ENCODE peak calls at places on chromosomes 12 and 14, in ten cellular contexts. One of them, this sample, is unnamed.

GRCh38 chr14:106844608-106845285 is 1318.4 kb downstream of the TMEM121 start:
- DNase-seq in astrocyte: no peak
- DNase-seq in esophagus muscularis mucosa: no peak
- DNase-seq in HCT116: no peak
- DNase-seq in tibial artery: peak; percentile 53
- DNase-seq in substantia nigra: no peak
- DNase-seq in GM23338: no peak
- DNase-seq in brain microvascular endothelial cell: no peak
- DNase-seq in RWPE2: no peak
- DNase-seq in neuronal stem cell: no peak
- DNase-seq in this sample: no peak

GRCh38 chr12:40017488-40017887 is 88.4 kb downstream of the SLC2A13 start:
- DNase-seq in astrocyte: no peak
- DNase-seq in esophagus muscularis mucosa: no peak
- DNase-seq in HCT116: no peak
- DNase-seq in tibial artery: no peak
- DNase-seq in substantia nigra: no peak
- DNase-seq in GM23338: no peak
- DNase-seq in brain microvascular endothelial cell: no peak
- DNase-seq in RWPE2: no peak
- DNase-seq in neuronal stem cell: no peak
- DNase-seq in this sample: no peak

GRCh38 chr12:45355750-45356149 is 139.9 kb downstream of the ANO6 start:
- DNase-seq in astrocyte: peak; percentile 45
- DNase-seq in esophagus muscularis mucosa: no peak
- DNase-seq in HCT116: no peak
- DNase-seq in tibial artery: no peak
- DNase-seq in substantia nigra: no peak
- DNase-seq in GM23338: no peak
- DNase-seq in brain microvascular endothelial cell: no peak
- DNase-seq in RWPE2: no peak
- DNase-seq in neuronal stem cell: no peak
- DNase-seq in this sample: no peak

GRCh38 chr12:129911437-129912049 is 7.7 kb upstream of the TMEM132D start:
- DNase-seq in astrocyte: peak; percentile 23
- DNase-seq in esophagus muscularis mucosa: no peak
- DNase-seq in HCT116: no peak
- DNase-seq in tibial artery: no peak
- DNase-seq in substantia nigra: peak; percentile 56
- DNase-seq in GM23338: peak; percentile 69
- DNase-seq in brain microvascular endothelial cell: peak; percentile 49
- DNase-seq in RWPE2: no peak
- DNase-seq in neuronal stem cell: peak; percentile 43
- DNase-seq in this sample: no peak

GRCh38 chr14:42872775-42873174 is 1266.1 kb downstream of the LRFN5 start:
- DNase-seq in astrocyte: no peak
- DNase-seq in esophagus muscularis mucosa: no peak
- DNase-seq in HCT116: no peak
- DNase-seq in tibial artery: no peak
- DNase-seq in substantia nigra: no peak
- DNase-seq in GM23338: no peak
- DNase-seq in brain microvascular endothelial cell: no peak
- DNase-seq in RWPE2: no peak
- DNase-seq in neuronal stem cell: no peak
- DNase-seq in this sample: no peak

GRCh38 chr12:77995436-77996167 is 164.9 kb downstream of the NAV3 start:
- DNase-seq in astrocyte: peak; percentile 95
- DNase-seq in esophagus muscularis mucosa: no peak
- DNase-seq in HCT116: peak; percentile 60
- DNase-seq in tibial artery: no peak
- DNase-seq in substantia nigra: no peak
- DNase-seq in GM23338: no peak
- DNase-seq in brain microvascular endothelial cell: peak; percentile 76
- DNase-seq in RWPE2: no peak
- DNase-seq in neuronal stem cell: no peak
- DNase-seq in this sample: no peak

GRCh38 chr14:61396694-61397093 is 75.3 kb downstream of the PRKCH start:
- DNase-seq in astrocyte: no peak
- DNase-seq in esophagus muscularis mucosa: no peak
- DNase-seq in HCT116: no peak
- DNase-seq in tibial artery: no peak
- DNase-seq in substantia nigra: no peak
- DNase-seq in GM23338: no peak
- DNase-seq in brain microvascular endothelial cell: no peak
- DNase-seq in RWPE2: no peak
- DNase-seq in neuronal stem cell: no peak
- DNase-seq in this sample: no peak

GRCh38 chr14:72094844-72095582 is 162.8 kb downstream of the RGS6 start:
- DNase-seq in astrocyte: no peak
- DNase-seq in esophagus muscularis mucosa: no peak
- DNase-seq in HCT116: no peak
- DNase-seq in tibial artery: no peak
- DNase-seq in substantia nigra: no peak
- DNase-seq in GM23338: no peak
- DNase-seq in brain microvascular endothelial cell: no peak
- DNase-seq in RWPE2: no peak
- DNase-seq in neuronal stem cell: no peak
- DNase-seq in this sample: no peak

GRCh38 chr14:77516111-77516510 is 17.5 kb upstream of the ISM2 start:
- DNase-seq in astrocyte: peak; percentile 37
- DNase-seq in esophagus muscularis mucosa: no peak
- DNase-seq in HCT116: no peak
- DNase-seq in tibial artery: no peak
- DNase-seq in substantia nigra: no peak
- DNase-seq in GM23338: no peak
- DNase-seq in brain microvascular endothelial cell: no peak
- DNase-seq in RWPE2: no peak
- DNase-seq in neuronal stem cell: no peak
- DNase-seq in this sample: no peak

GRCh38 chr12:59040043-59040442 is 119.7 kb upstream of the LRIG3 start:
- DNase-seq in astrocyte: peak; percentile 10
- DNase-seq in esophagus muscularis mucosa: no peak
- DNase-seq in HCT116: no peak
- DNase-seq in tibial artery: no peak
- DNase-seq in substantia nigra: no peak
- DNase-seq in GM23338: no peak
- DNase-seq in brain microvascular endothelial cell: no peak
- DNase-seq in RWPE2: no peak
- DNase-seq in neuronal stem cell: no peak
- DNase-seq in this sample: no peak

DNA sequence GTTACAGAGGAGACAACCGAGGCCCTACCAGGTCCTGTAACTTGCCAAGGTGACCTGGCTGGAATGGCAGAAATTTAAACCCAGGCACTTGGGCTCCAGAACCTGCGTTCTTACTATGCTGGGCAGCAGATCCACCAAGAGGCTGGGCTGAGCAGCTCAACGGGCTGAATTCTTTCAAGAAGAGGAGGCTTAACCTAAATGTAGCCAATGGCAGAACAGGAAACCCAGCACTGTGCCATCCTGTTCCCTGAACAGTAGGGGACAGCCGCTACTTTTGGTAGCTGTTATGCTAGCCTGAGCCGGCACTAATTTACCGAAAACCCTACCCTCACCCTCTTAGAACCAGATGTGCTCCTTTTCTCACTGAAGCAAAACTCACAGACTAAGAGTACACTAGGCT is 86.1 kb downstream of the ACTN1 start:
- DNase-seq in astrocyte: no peak
- DNase-seq in esophagus muscularis mucosa: no peak
- DNase-seq in HCT116: no peak
- DNase-seq in tibial artery: no peak
- DNase-seq in substantia nigra: no peak
- DNase-seq in GM23338: no peak
- DNase-seq in brain microvascular endothelial cell: no peak
- DNase-seq in RWPE2: no peak
- DNase-seq in neuronal stem cell: no peak
- DNase-seq in this sample: no peak
- H3K27ac ChIP-seq in astrocyte: peak overlapping the region; percentile 62
- H3K27ac ChIP-seq in esophagus muscularis mucosa: peak overlapping the region; percentile 97
- H3K27ac ChIP-seq in HCT116: no peak overlapping the region
- H3K27ac ChIP-seq in tibial artery: peak overlapping the region; percentile 80
- H3K27ac ChIP-seq in substantia nigra: no peak overlapping the region
- H3K27ac ChIP-seq in GM23338: no peak overlapping the region
- H3K27ac ChIP-seq in brain microvascular endothelial cell: peak overlapping the region; percentile 64
- H3K27ac ChIP-seq in RWPE2: peak overlapping the region; percentile 3
- H3K27ac ChIP-seq in neuronal stem cell: no peak overlapping the region
- H3K27ac ChIP-seq in this sample: no peak overlapping the region

GRCh38 chr12:22656376-22656775 is 31.4 kb downstream of the ETNK1 start:
- DNase-seq in astrocyte: no peak
- DNase-seq in esophagus muscularis mucosa: no peak
- DNase-seq in HCT116: no peak
- DNase-seq in tibial artery: no peak
- DNase-seq in substantia nigra: no peak
- DNase-seq in GM23338: no peak
- DNase-seq in brain microvascular endothelial cell: no peak
- DNase-seq in RWPE2: no peak
- DNase-seq in neuronal stem cell: no peak
- DNase-seq in this sample: no peak

GRCh38 chr12:22656835-22657234 is 31.9 kb downstream of the ETNK1 start:
- DNase-seq in astrocyte: no peak
- DNase-seq in esophagus muscularis mucosa: no peak
- DNase-seq in HCT116: no peak
- DNase-seq in tibial artery: no peak
- DNase-seq in substantia nigra: no peak
- DNase-seq in GM23338: no peak
- DNase-seq in brain microvascular endothelial cell: no peak
- DNase-seq in RWPE2: no peak
- DNase-seq in neuronal stem cell: no peak
- DNase-seq in this sample: no peak

GRCh38 chr12:22657538-22657937 is 32.6 kb downstream of the ETNK1 start:
- DNase-seq in astrocyte: peak; percentile 12
- DNase-seq in esophagus muscularis mucosa: no peak
- DNase-seq in HCT116: no peak
- DNase-seq in tibial artery: no peak
- DNase-seq in substantia nigra: no peak
- DNase-seq in GM23338: no peak
- DNase-seq in brain microvascular endothelial cell: peak; percentile 16
- DNase-seq in RWPE2: no peak
- DNase-seq in neuronal stem cell: no peak
- DNase-seq in this sample: no peak

GRCh38 chr12:22653075-22653474 is 28.1 kb downstream of the ETNK1 start:
- DNase-seq in astrocyte: no peak
- DNase-seq in esophagus muscularis mucosa: no peak
- DNase-seq in HCT116: no peak
- DNase-seq in tibial artery: no peak
- DNase-seq in substantia nigra: no peak
- DNase-seq in GM23338: no peak
- DNase-seq in brain microvascular endothelial cell: no peak
- DNase-seq in RWPE2: no peak
- DNase-seq in neuronal stem cell: no peak
- DNase-seq in this sample: no peak

GRCh38 chr12:22653790-22654189 is 28.8 kb downstream of the ETNK1 start:
- DNase-seq in astrocyte: no peak
- DNase-seq in esophagus muscularis mucosa: no peak
- DNase-seq in HCT116: no peak
- DNase-seq in tibial artery: no peak
- DNase-seq in substantia nigra: no peak
- DNase-seq in GM23338: no peak
- DNase-seq in brain microvascular endothelial cell: no peak
- DNase-seq in RWPE2: no peak
- DNase-seq in neuronal stem cell: no peak
- DNase-seq in this sample: no peak
- H3K27ac ChIP-seq in astrocyte: no peak overlapping the region
- H3K27ac ChIP-seq in esophagus muscularis mucosa: no peak overlapping the region
- H3K27ac ChIP-seq in HCT116: no peak overlapping the region
- H3K27ac ChIP-seq in tibial artery: no peak overlapping the region
- H3K27ac ChIP-seq in substantia nigra: no peak overlapping the region
- H3K27ac ChIP-seq in GM23338: no peak overlapping the region
- H3K27ac ChIP-seq in brain microvascular endothelial cell: no peak overlapping the region
- H3K27ac ChIP-seq in RWPE2: no peak overlapping the region
- H3K27ac ChIP-seq in neuronal stem cell: no peak overlapping the region
- H3K27ac ChIP-seq in this sample: no peak overlapping the region

DNA sequence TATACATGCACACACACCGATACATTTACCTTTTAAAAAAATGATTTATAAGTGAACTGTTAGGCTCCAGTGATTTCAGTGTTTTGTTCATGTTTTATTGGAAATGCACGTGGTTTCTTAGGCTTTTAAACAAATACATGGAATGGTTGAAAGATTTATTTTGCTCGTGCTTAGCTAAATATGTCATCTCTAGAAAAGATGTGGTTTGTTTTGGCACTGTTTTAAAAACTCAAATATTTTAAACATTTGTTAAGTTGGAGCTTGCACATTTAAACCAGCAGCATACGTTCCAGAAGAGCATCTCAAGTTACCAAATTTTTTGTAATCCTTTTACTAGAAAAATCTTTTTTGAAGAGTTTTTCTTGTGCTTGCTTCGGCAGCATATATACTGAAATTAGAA is 44.5 kb downstream of the FOXA1 start:
- DNase-seq in astrocyte: peak; percentile 79
- DNase-seq in esophagus muscularis mucosa: no peak
- DNase-seq in HCT116: no peak
- DNase-seq in tibial artery: no peak
- DNase-seq in substantia nigra: no peak
- DNase-seq in GM23338: no peak
- DNase-seq in brain microvascular endothelial cell: no peak
- DNase-seq in RWPE2: no peak
- DNase-seq in neuronal stem cell: no peak
- DNase-seq in this sample: no peak
- H3K27ac ChIP-seq in astrocyte: no peak overlapping the region
- H3K27ac ChIP-seq in esophagus muscularis mucosa: no peak overlapping the region
- H3K27ac ChIP-seq in HCT116: no peak overlapping the region
- H3K27ac ChIP-seq in tibial artery: no peak overlapping the region
- H3K27ac ChIP-seq in substantia nigra: no peak overlapping the region
- H3K27ac ChIP-seq in GM23338: no peak overlapping the region
- H3K27ac ChIP-seq in brain microvascular endothelial cell: no peak overlapping the region
- H3K27ac ChIP-seq in RWPE2: no peak overlapping the region
- H3K27ac ChIP-seq in neuronal stem cell: no peak overlapping the region
- H3K27ac ChIP-seq in this sample: no peak overlapping the region

GRCh38 chr12:48882972-48883304 is 17.3 kb upstream of the RND1 start:
- DNase-seq in astrocyte: no peak
- DNase-seq in esophagus muscularis mucosa: no peak
- DNase-seq in HCT116: no peak
- DNase-seq in tibial artery: no peak
- DNase-seq in substantia nigra: no peak
- DNase-seq in GM23338: no peak
- DNase-seq in brain microvascular endothelial cell: no peak
- DNase-seq in RWPE2: no peak
- DNase-seq in neuronal stem cell: no peak
- DNase-seq in this sample: no peak

GRCh38 chr12:48881652-48882324 is 16.1 kb upstream of the RND1 start:
- DNase-seq in astrocyte: no peak
- DNase-seq in esophagus muscularis mucosa: no peak
- DNase-seq in HCT116: no peak
- DNase-seq in tibial artery: no peak
- DNase-seq in substantia nigra: no peak
- DNase-seq in GM23338: no peak
- DNase-seq in brain microvascular endothelial cell: no peak
- DNase-seq in RWPE2: no peak
- DNase-seq in neuronal stem cell: no peak
- DNase-seq in this sample: no peak

GRCh38 chr12:48880647-48881046 is 15.0 kb upstream of the RND1 start:
- DNase-seq in astrocyte: no peak
- DNase-seq in esophagus muscularis mucosa: no peak
- DNase-seq in HCT116: no peak
- DNase-seq in tibial artery: no peak
- DNase-seq in substantia nigra: no peak
- DNase-seq in GM23338: no peak
- DNase-seq in brain microvascular endothelial cell: no peak
- DNase-seq in RWPE2: no peak
- DNase-seq in neuronal stem cell: no peak
- DNase-seq in this sample: no peak

GRCh38 chr12:48883305-48884171 is 17.9 kb upstream of the RND1 start:
- DNase-seq in astrocyte: no peak
- DNase-seq in esophagus muscularis mucosa: no peak
- DNase-seq in HCT116: no peak
- DNase-seq in tibial artery: no peak
- DNase-seq in substantia nigra: no peak
- DNase-seq in GM23338: peak; percentile 88
- DNase-seq in brain microvascular endothelial cell: peak; percentile 54
- DNase-seq in RWPE2: no peak
- DNase-seq in neuronal stem cell: peak; percentile 91
- DNase-seq in this sample: no peak

GRCh38 chr12:48882325-48882687 is 16.6 kb upstream of the RND1 start:
- DNase-seq in astrocyte: peak; percentile 59
- DNase-seq in esophagus muscularis mucosa: no peak
- DNase-seq in HCT116: no peak
- DNase-seq in tibial artery: peak; percentile 24
- DNase-seq in substantia nigra: no peak
- DNase-seq in GM23338: peak; percentile 68
- DNase-seq in brain microvascular endothelial cell: peak; percentile 68
- DNase-seq in RWPE2: no peak
- DNase-seq in neuronal stem cell: no peak
- DNase-seq in this sample: no peak
- H3K27ac ChIP-seq in astrocyte: peak overlapping the region; percentile 55
- H3K27ac ChIP-seq in esophagus muscularis mucosa: peak overlapping the region; percentile 7
- H3K27ac ChIP-seq in HCT116: no peak overlapping the region
- H3K27ac ChIP-seq in tibial artery: no peak overlapping the region
- H3K27ac ChIP-seq in substantia nigra: no peak overlapping the region
- H3K27ac ChIP-seq in GM23338: no peak overlapping the region
- H3K27ac ChIP-seq in brain microvascular endothelial cell: peak overlapping the region; percentile 73
- H3K27ac ChIP-seq in RWPE2: no peak overlapping the region
- H3K27ac ChIP-seq in neuronal stem cell: peak overlapping the region; percentile 95
- H3K27ac ChIP-seq in this sample: no peak overlapping the region